ENCODE peak calls at places on chromosomes 7 and 10, in four cellular contexts. R is mesendoderm, Y is H1, N is H9. D is an unnamed sample.
A peak's percentile ranks its signal among the peaks of the same experiment; 100 is the strongest.

GRCh38 chr7:139825666-139826290 is 3.3 kb upstream of the TBXAS1 start:
- DNase-seq in R (no peak), Y (no peak), N (no peak), D (peak; percentile 81)

GRCh38 chr10:129655007-129655678 is 188.1 kb downstream of the MGMT start:
- DNase-seq in R (no peak), Y (no peak), N (no peak), D (peak; percentile 2)

GRCh38 chr10:91238191-91238590 is 17.7 kb downstream of the PCGF5 start:
- DNase-seq in R (no peak), Y (no peak), N (peak; percentile 32), D (no peak)

GRCh38 chr10:16891375-16892313 is 74.4 kb upstream of the RSU1 start:
- DNase-seq in R (peak; percentile 94), Y (peak; percentile 63), N (peak; percentile 82), D (peak; percentile 82)

GRCh38 chr7:49852619-49853462 is 79.4 kb downstream of the VWC2 start:
- DNase-seq in R (peak; percentile 85), Y (peak; percentile 75), N (peak; percentile 70), D (peak; percentile 12)

GRCh38 chr10:58350619-58351323 is 16.0 kb downstream of the UBE2D1 start:
- DNase-seq in R (no peak), Y (no peak), N (no peak), D (peak; percentile 57)

GRCh38 chr10:78332013-78332412 is 298.4 kb downstream of the RPS24 start:
- DNase-seq in R (no peak), Y (peak; percentile 23), N (no peak), D (no peak)

GRCh38 chr7:130369110-130369711 is 11.1 kb upstream of the CPA1 start:
- DNase-seq in R (peak; percentile 75), Y (no peak), N (no peak), D (peak; percentile 75)

GRCh38 chr7:20083781-20084180 is 133.4 kb downstream of the MACC1 start:
- DNase-seq in R (peak; percentile 73), Y (no peak), N (no peak), D (peak; percentile 3)

GRCh38 chr7:117012284-117013174 is 59.2 kb downstream of the ST7 start:
- DNase-seq in R (peak; percentile 65), Y (no peak), N (no peak), D (peak; percentile 66)

GRCh38 chr10:57785546-57785945 is 482.1 kb downstream of the IPMK start:
- DNase-seq in R (peak; percentile 14), Y (no peak), N (no peak), D (no peak)

GRCh38 chr10:90592903-90593302 is 264.9 kb downstream of the HTR7 start:
- DNase-seq in R (peak; percentile 82), Y (peak; percentile 59), N (peak; percentile 73), D (peak; percentile 51)

GRCh38 chr7:149444260-149444659 is 16.6 kb downstream of the ZNF777 start:
- DNase-seq in R (no peak), Y (peak; percentile 28), N (no peak), D (no peak)

GRCh38 chr7:158885624-158886023 is 29.3 kb downstream of the DYNC2I1 start:
- DNase-seq in R (no peak), Y (no peak), N (no peak), D (peak; percentile 6)

GRCh38 chr10:88127266-88127665 is 263.8 kb downstream of the PTEN start:
- DNase-seq in R (no peak), Y (no peak), N (no peak), D (no peak)

GRCh38 chr7:50393547-50394252 is 56.5 kb downstream of the FIGNL1 start:
- DNase-seq in R (no peak), Y (no peak), N (no peak), D (no peak)

GRCh38 chr7:154429666-154430404 is 377.6 kb downstream of the DPP6 start:
- DNase-seq in R (no peak), Y (no peak), N (no peak), D (no peak)

GRCh38 chr7:109751241-109751640 is 1181.6 kb downstream of the DNAJB9 start:
- DNase-seq in R (peak; percentile 51), Y (no peak), N (no peak), D (peak; percentile 7)

GRCh38 chr10:119217401-119217800 is 10.0 kb downstream of the GRK5 start:
- DNase-seq in R (no peak), Y (no peak), N (no peak), D (no peak)

GRCh38 chr10:86306628-86307278 is 59.8 kb downstream of the GRID1 start:
- DNase-seq in R (peak; percentile 49), Y (peak; percentile 71), N (no peak), D (peak; percentile 4)

GRCh38 chr7:72467237-72467636 is 55.1 kb upstream of the CALN1 start:
- DNase-seq in R (no peak), Y (no peak), N (no peak), D (no peak)

GRCh38 chr7:33686001-33686591 is 219.2 kb upstream of the BMPER start:
- DNase-seq in R (peak; percentile 31), Y (no peak), N (peak; percentile 54), D (no peak)

GRCh38 chr7:7491044-7491443 is 44.6 kb downstream of the COL28A1 start:
- DNase-seq in R (no peak), Y (no peak), N (no peak), D (peak; percentile 52)

GRCh38 chr10:62492012-62492869 is 118.1 kb downstream of the ZNF365 start:
- DNase-seq in R (peak; percentile 65), Y (no peak), N (no peak), D (peak; percentile 25)

GRCh38 chr7:120799813-120800483 is 58.0 kb downstream of the TSPAN12 start:
- DNase-seq in R (no peak), Y (no peak), N (no peak), D (no peak)

GRCh38 chr7:98772242-98772603 is 97.6 kb downstream of the TMEM130 start:
- DNase-seq in R (no peak), Y (no peak), N (no peak), D (no peak)

GRCh38 chr10:13949844-13950542 is 363.2 kb downstream of the PRPF18 start:
- DNase-seq in R (no peak), Y (no peak), N (no peak), D (peak; percentile 91)

GRCh38 chr7:138001529-138002095 is at the start of gene CREB3L2:
- DNase-seq in R (peak; percentile 81), Y (no peak), N (peak; percentile 73), D (peak; percentile 57)

GRCh38 chr10:49550563-49550962 is 11.6 kb upstream of the ERCC6 start:
- DNase-seq in R (peak; percentile 74), Y (no peak), N (peak; percentile 47), D (peak; percentile 73)

DNA sequence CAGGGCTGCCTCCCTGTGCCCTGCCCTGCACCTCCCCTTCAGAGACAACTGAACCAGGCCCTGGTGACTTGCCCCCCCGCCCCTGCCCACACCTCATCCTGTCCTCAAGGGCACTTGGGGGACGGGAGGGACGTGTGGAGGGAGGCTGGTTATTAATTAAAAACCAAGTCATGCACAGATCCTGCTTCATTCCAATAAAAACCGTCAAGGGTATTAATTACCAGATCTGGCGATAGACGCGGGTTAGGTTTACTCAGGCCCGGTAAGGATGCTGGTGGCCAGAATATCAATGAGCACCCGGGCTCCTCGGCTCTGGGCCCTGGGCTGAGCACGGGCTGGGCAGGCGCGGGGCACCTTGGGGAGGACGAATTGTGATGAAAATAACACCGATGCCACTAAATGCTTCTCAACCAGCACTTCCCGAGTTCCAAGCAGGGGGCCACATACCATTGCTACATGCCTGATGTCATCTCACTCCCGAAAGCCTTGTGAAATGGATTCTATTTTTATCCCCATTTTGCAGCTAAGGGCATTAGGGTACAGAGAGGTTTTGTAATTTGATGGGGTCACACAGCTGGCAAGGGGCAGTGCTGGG is 24.5 kb upstream of the GTF2IRD1 start:
- DNase-seq in R (peak; percentile 88), Y (peak; percentile 73), N (peak; percentile 84), D (peak; percentile 75)
- H2AK5ac ChIP-seq in R (no peak overlapping the region), Y (peak overlapping the region; percentile 96), N (no peak overlapping the region), D (peak overlapping the region; percentile 31)

GRCh38 chr7:141043621-141044020 is 28.9 kb upstream of the MRPS33 start:
- DNase-seq in R (peak; percentile 48), Y (no peak), N (no peak), D (no peak)
- H3K56ac ChIP-seq in R (no peak overlapping the region), Y (no peak overlapping the region), N (no peak overlapping the region), D (no peak overlapping the region)

DNA sequence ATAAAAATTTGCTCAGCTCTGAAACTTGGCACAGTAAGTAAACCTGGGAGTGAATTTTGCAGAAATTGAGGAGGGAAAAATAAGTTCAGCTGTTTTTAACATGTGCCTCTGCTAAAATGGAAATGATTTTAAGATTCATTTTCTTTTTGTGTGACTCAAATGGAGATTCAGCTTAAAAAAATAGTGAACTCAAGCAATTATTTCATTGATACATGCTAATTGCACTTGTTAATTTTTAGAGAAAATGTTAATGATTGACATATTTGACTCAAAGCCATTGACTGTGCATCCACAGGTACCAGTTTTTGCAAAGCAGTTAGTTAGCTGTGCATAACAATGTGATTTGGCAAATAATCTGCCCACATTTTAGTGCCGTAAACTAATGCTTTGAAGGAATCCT is 68.5 kb upstream of the ZNF438 start:
- DNase-seq in R (no peak), Y (no peak), N (no peak), D (no peak)
- H2AK5ac ChIP-seq in R (no peak overlapping the region), Y (no peak overlapping the region), N (no peak overlapping the region), D (peak overlapping the region; percentile 88)

DNA sequence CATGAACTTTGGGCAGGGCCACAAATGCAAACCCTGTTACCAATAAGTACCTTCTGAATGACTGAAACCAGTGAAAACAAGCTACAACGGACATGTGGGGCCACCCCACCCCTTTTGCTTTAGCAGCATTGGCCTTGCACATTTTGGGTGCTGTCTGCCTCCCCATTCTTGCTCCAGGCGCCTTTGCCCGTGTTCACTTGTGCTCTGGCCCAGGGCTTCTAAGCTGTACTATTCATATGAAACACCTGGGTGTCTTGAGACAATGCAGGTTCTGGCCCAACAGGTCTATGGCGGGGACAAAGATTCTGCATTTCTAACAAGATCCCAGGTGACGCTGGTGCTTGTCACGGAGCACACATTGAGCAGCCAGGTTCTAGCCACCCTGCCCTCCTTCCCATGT is 96.5 kb upstream of the SDK1 start:
- DNase-seq in R (no peak), Y (peak; percentile 35), N (no peak), D (no peak)
- H3K56ac ChIP-seq in R (no peak overlapping the region), Y (no peak overlapping the region), N (no peak overlapping the region), D (no peak overlapping the region)

D was measured in IMR-90.